ENCODE peak calls at places on chromosomes 3 and 15, in four cellular contexts. V is NCI-H748 treated with DMSO at 0.1 percent for 48 hours, H is LoVo, P is GOT3. T is an unnamed sample.
A peak's percentile ranks its signal among the peaks of the same experiment; 100 is the strongest.

GRCh38 chr3:149813367-149814281 is 609 bp downstream of the RNF13 start:
- DNase-seq in P (no peak), H (peak; percentile 26), V (no peak), T (peak; percentile 74)

GRCh38 chr3:142216321-142216720 is 9.1 kb downstream of the GK5 start:
- DNase-seq in H (no peak), V (no peak), P (no peak), T (no peak)

GRCh38 chr3:55191911-55192787 is 264.3 kb upstream of the LRTM1 start:
- DNase-seq in V (no peak), H (peak; percentile 45), P (peak; percentile 30), T (no peak)

GRCh38 chr3:128329491-128330300 is 137.0 kb downstream of the DNAJB8 start:
- DNase-seq in V (no peak), P (no peak), H (no peak), T (no peak)

GRCh38 chr3:122067588-122068240 is 12.6 kb downstream of the CD86 start:
- DNase-seq in V (no peak), H (no peak), P (no peak), T (no peak)

GRCh38 chr15:47500823-47501222 is 216.5 kb upstream of the SEMA6D start:
- DNase-seq in H (no peak), V (no peak), P (no peak), T (no peak)

GRCh38 chr15:66075947-66076346 is 177.6 kb downstream of the MEGF11 start:
- DNase-seq in V (no peak), H (no peak), P (no peak), T (no peak)

GRCh38 chr15:82081904-82082810 is 36.3 kb upstream of the MEX3B start:
- DNase-seq in H (no peak), P (peak; percentile 19), V (no peak), T (no peak)

GRCh38 chr15:28881170-28881569 is 4.6 kb upstream of the APBA2 start:
- DNase-seq in P (no peak), H (no peak), V (no peak), T (no peak)

GRCh38 chr3:52079958-52080357 is 23.6 kb upstream of the DUSP7 start:
- DNase-seq in V (no peak), P (no peak), H (no peak), T (no peak)

GRCh38 chr15:60735559-60736047 is 256.7 kb upstream of the ICE2 start:
- DNase-seq in P (no peak), V (no peak), H (no peak), T (no peak)

GRCh38 chr3:171186383-171186782 is 159.9 kb upstream of the SLC2A2 start:
- DNase-seq in V (no peak), H (no peak), P (no peak), T (no peak)

GRCh38 chr15:70265466-70265978 is 167.8 kb upstream of the TLE3 start:
- DNase-seq in P (no peak), H (no peak), V (no peak), T (no peak)

GRCh38 chr3:64150527-64151238 is 74.6 kb downstream of the PRICKLE2 start:
- DNase-seq in P (no peak), H (peak; percentile 40), V (peak; percentile 74), T (peak; percentile 67)

GRCh38 chr15:65386886-65387285 is 9.1 kb upstream of the IGDCC3 start:
- DNase-seq in H (no peak), V (no peak), P (no peak), T (no peak)

GRCh38 chr15:27668471-27669220 is 430.5 kb downstream of the OCA2 start:
- DNase-seq in V (no peak), P (no peak), H (no peak), T (no peak)

GRCh38 chr3:46427929-46428833 is 21.1 kb downstream of the CCRL2 start:
- DNase-seq in V (no peak), H (no peak), P (no peak), T (peak; percentile 23)

GRCh38 chr15:41849861-41850260 is 11.2 kb downstream of the PLA2G4B start:
- DNase-seq in H (no peak), P (no peak), V (no peak), T (no peak)

GRCh38 chr3:38115645-38116427 is 21.1 kb downstream of the ACAA1 start:
- DNase-seq in V (no peak), P (no peak), H (no peak), T (no peak)

GRCh38 chr3:139835830-139836655 is 98.9 kb upstream of the CLSTN2 start:
- DNase-seq in P (no peak), V (no peak), H (no peak), T (no peak)

GRCh38 chr3:33075996-33076395 is 20.9 kb downstream of the GLB1 start:
- DNase-seq in H (no peak), V (no peak), P (no peak), T (no peak)

GRCh38 chr3:27789420-27789819 is 67.3 kb upstream of the EOMES start:
- DNase-seq in H (no peak), V (no peak), P (no peak), T (no peak)

GRCh38 chr15:64466408-64467116 is 6.2 kb downstream of the ZNF609 start:
- DNase-seq in V (no peak), P (no peak), H (no peak), T (no peak)

GRCh38 chr15:57015897-57016296 is 97.5 kb downstream of the TCF12 start:
- DNase-seq in H (peak; percentile 30), P (no peak), V (no peak), T (peak; percentile 29)

GRCh38 chr15:98347001-98347400 is 301.3 kb upstream of the IGF1R start:
- DNase-seq in H (no peak), V (no peak), P (no peak), T (no peak)

GRCh38 chr15:43509002-43509922 is 8.1 kb upstream of the MAP1A start:
- DNase-seq in H (no peak), P (no peak), V (no peak), T (no peak)

GRCh38 chr15:83845230-83845629 is 191.3 kb downstream of the ADAMTSL3 start:
- DNase-seq in H (no peak), V (no peak), P (no peak), T (no peak)

GRCh38 chr3:172054115-172054764 is 14.9 kb downstream of the FNDC3B start:
- DNase-seq in H (no peak), P (no peak), V (no peak), T (no peak)

GRCh38 chr3:51621091-51621892 is 49.8 kb upstream of the TEX264 start:
- DNase-seq in H (no peak), P (no peak), V (no peak), T (no peak)

GRCh38 chr3:177813322-177813721 is 616.0 kb upstream of the TBL1XR1 start:
- DNase-seq in H (peak; percentile 32), V (no peak), P (no peak), T (peak; percentile 38)

T was measured in HT-29.